ENCODE peak calls at places on chromosomes 4 and X, in six cellular contexts. P is gastrocnemius medialis; O is CD4-positive, alpha-beta memory T cell; U is mesendoderm; E is PC-3; W is ascending aorta. M is an unnamed sample. For H3K27me3 and H3K4me1, the result is how much of the 10 kb centered on the place peaks cover.

GRCh38 chrX:63513825-63514574 is 162.9 kb upstream of the SPIN4 start:
- DNase-seq in E (peak), P (peak), O (no peak), U (no peak), W (no peak), M (no peak)

GRCh38 chr4:20859097-20859781 is 159.0 kb downstream of the PACRGL start:
- DNase-seq in O (no peak), E (peak), U (peak), P (no peak), W (no peak), M (no peak)

GRCh38 chr4:87498446-87498900 is 30.7 kb downstream of the SPARCL1 start:
- DNase-seq in E (no peak), P (no peak), O (no peak), U (no peak), W (no peak), M (no peak)

GRCh38 chr4:15149234-15149841 is 147.1 kb downstream of the CPEB2 start:
- DNase-seq in E (peak), O (no peak), U (no peak), W (no peak), P (no peak), M (no peak)

GRCh38 chr4:121900132-121900983 is 30.1 kb upstream of the BBS7 start:
- DNase-seq in W (no peak), O (peak), P (no peak), E (peak), U (peak), M (peak)

GRCh38 chr4:103904126-103904525 is 184.3 kb upstream of the TACR3 start:
- DNase-seq in P (no peak), W (no peak), O (no peak), E (no peak), U (no peak), M (no peak)

GRCh38 chr4:110193822-110194761 is 4.3 kb downstream of the ELOVL6 start:
- DNase-seq in W (peak), E (peak), U (peak), O (peak), P (peak), M (peak)

GRCh38 chr4:72857787-72858186 is 211.7 kb downstream of the COX18 start:
- DNase-seq in O (no peak), U (no peak), E (no peak), W (no peak), P (no peak), M (no peak)

GRCh38 chr4:174930895-174931294 is 12.7 kb downstream of the ADAM29 start:
- DNase-seq in W (no peak), O (no peak), U (no peak), P (no peak), E (no peak), M (no peak)

GRCh38 chrX:2391869-2392606 is 108.7 kb downstream of the DHRSX start:
- DNase-seq in W (no peak), P (peak), E (peak), O (no peak), U (peak), M (no peak)

GRCh38 chrX:120794525-120794975 is 81.1 kb downstream of the CT47B1 start:
- DNase-seq in E (peak), P (no peak), U (no peak), O (no peak), W (no peak), M (no peak)

GRCh38 chrX:120790552-120790951 is 85.1 kb downstream of the CT47B1 start:
- DNase-seq in U (no peak), P (no peak), O (no peak), E (no peak), W (no peak), M (no peak)

GRCh38 chrX:120791013-120791643 is 84.5 kb downstream of the CT47B1 start:
- DNase-seq in E (peak), U (peak), W (peak), P (peak), O (no peak), M (no peak)

GRCh38 chrX:120793098-120793497 is 82.6 kb downstream of the CT47B1 start:
- DNase-seq in U (no peak), E (no peak), W (no peak), P (no peak), O (no peak), M (no peak)

DNA sequence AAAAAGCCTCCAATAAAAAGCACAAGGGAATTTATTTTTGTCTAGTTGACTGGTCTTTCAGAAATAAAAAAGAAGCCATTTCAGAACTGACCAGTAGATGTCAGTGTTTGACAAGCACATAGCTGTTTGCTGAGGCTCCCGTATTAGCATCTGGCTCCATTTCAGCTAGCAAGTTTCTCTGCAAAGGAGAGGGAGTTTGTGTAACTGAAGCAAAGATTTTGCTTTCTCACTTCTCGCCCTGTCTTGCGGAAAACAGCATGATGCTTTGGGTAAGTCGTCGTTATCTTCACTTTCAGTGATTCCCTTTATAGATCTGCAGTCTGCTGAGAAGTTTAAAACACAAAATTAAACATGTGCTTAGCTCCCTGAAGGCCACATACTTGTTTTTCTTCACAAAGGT is 85.5 kb downstream of the CT47B1 start:
- DNase-seq in P (no peak), E (peak), O (peak), U (peak), W (no peak), M (peak)
- H3K4me3 ChIP-seq in P (no peak), E (no peak), O (no peak), U (no peak), W (no peak), M (no peak)

DNA sequence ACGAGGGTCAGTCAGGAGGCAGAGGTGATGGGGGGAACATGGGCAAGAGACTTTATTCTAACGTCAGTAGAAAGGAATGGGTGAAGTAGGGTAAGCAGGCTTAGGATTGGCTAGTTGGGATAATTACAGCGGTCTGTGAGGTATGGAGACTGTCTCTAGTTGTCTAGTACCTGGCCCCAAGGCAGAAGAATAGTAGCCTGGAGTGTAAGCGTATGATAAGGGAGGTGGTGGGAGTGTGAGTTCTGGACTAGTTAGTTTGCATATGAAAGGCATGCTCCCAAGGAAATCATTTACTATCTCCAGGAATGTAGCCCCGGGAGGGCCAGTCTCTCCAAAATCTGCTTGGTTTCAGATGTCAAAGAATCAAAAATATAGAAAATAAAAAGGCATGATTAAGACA is 219.6 kb upstream of the ANXA3 start:
- DNase-seq in U (peak), O (no peak), W (no peak), E (no peak), P (no peak), M (peak)
- H3K27me3 ChIP-seq in U (under half), O (under half), W (under half), E (under half), P (under half), M (under half)

GRCh38 chr4:40196260-40196659 is 571 bp upstream of the RHOH start:
- DNase-seq in P (no peak), U (no peak), O (no peak), W (no peak), E (no peak), M (no peak)

GRCh38 chr4:40193578-40193977 is 3.3 kb upstream of the RHOH start:
- DNase-seq in E (no peak), P (no peak), W (no peak), O (no peak), U (no peak), M (no peak)

GRCh38 chr4:40194602-40195161 is 2.1 kb upstream of the RHOH start:
- DNase-seq in W (no peak), U (no peak), P (no peak), O (peak), E (no peak), M (peak)

GRCh38 chr4:40196724-40197281 is at the start of gene RHOH:
- DNase-seq in W (no peak), P (no peak), E (no peak), U (peak), O (peak), M (peak)

GRCh38 chr4:40195182-40196177 is 1.4 kb upstream of the RHOH start:
- DNase-seq in E (no peak), P (no peak), U (no peak), W (no peak), O (no peak), M (no peak)
- H3K4me1 ChIP-seq in E (under half), P (under half), U (under half), W (under half), O (under half), M (half or more)

GRCh38 chrX:72018277-72019112 is 107.8 kb downstream of the NHSL2 start:
- DNase-seq in P (peak), U (peak), W (peak), O (peak), E (peak), M (peak)
- H3K4me3 ChIP-seq in P (peak), U (no peak), W (no peak), O (no peak), E (peak), M (no peak)